ENCODE peak calls at places on chromosomes 16 and 17, in nine cellular contexts. X is activated naive CD4-positive, alpha-beta T cell treated with anti-CD3 and anti-CD28 coated beads for 36 hours; R is fibroblast of mammary gland; T is T-helper 17 cell; V is left ventricle myocardium inferior; J is cardiac fibroblast; O is NCI-H1092 treated with DMSO at 0.1 percent for 48 hours; P is GM23338; Z is ACHN. W is an unnamed sample.

GRCh38 chr17:51064061-51064735 is 56.5 kb downstream of the SPAG9 start:
- DNase-seq in X (no peak), R (no peak), T (no peak), V (no peak), J (no peak), O (no peak), P (no peak), Z (no peak), W (peak)

GRCh38 chr17:27873746-27874145 is 19.4 kb downstream of the LYRM9 start:
- DNase-seq in X (no peak), R (no peak), T (no peak), V (no peak), J (peak), O (no peak), P (no peak), Z (no peak), W (no peak)

GRCh38 chr17:35449371-35449931 is 885 bp upstream of the SLFN13 start:
- DNase-seq in X (no peak), R (peak), T (no peak), V (peak), J (peak), O (no peak), P (peak), Z (no peak), W (peak)

GRCh38 chr16:87330257-87330624 is 13.0 kb upstream of the C16orf95 start:
- DNase-seq in X (no peak), R (no peak), T (no peak), V (no peak), J (no peak), O (no peak), P (no peak), Z (no peak), W (no peak)

GRCh38 chr17:60577147-60577925 is 22.7 kb upstream of the PPM1D start:
- DNase-seq in X (peak), R (peak), T (no peak), V (no peak), J (peak), O (no peak), P (peak), Z (peak), W (peak)

GRCh38 chr17:75313941-75314550 is 24.8 kb upstream of the SLC25A19 start:
- DNase-seq in X (no peak), R (no peak), T (no peak), V (no peak), J (peak), O (no peak), P (no peak), Z (no peak), W (peak)

GRCh38 chr17:70169707-70170597 is 620 bp downstream of the KCNJ2 start:
- DNase-seq in X (no peak), R (peak), T (no peak), V (peak), J (peak), O (no peak), P (peak), Z (peak), W (peak)

GRCh38 chr17:19022128-19022527 is 17.6 kb upstream of the FAM83G start:
- DNase-seq in X (no peak), R (no peak), T (no peak), V (no peak), J (no peak), O (no peak), P (no peak), Z (no peak), W (no peak)

GRCh38 chr17:280216-280615 is 72.4 kb downstream of the RPH3AL start:
- DNase-seq in X (no peak), R (no peak), T (no peak), V (no peak), J (no peak), O (no peak), P (no peak), Z (no peak), W (no peak)

GRCh38 chr17:49371178-49371834 is 9.3 kb upstream of the ZNF652 start:
- DNase-seq in X (no peak), R (no peak), T (no peak), V (no peak), J (no peak), O (no peak), P (peak), Z (no peak), W (no peak)

GRCh38 chr16:15443753-15444152 is 9.4 kb downstream of the BMERB1 start:
- DNase-seq in X (no peak), R (no peak), T (no peak), V (no peak), J (no peak), O (no peak), P (no peak), Z (no peak), W (no peak)

W was measured in ELR.